ENCODE peak calls at places on chromosomes 5 and 9, in nine cellular contexts. C is GM04504; O is Right ventricle myocardium superior; K is cardiac fibroblast; T is ACHN; W is T-helper 2 cell; M is heart right ventricle; U is stimulated activated naive B cell treated with anti-CD40 and anti-IgM and Interleukin-4, amounts not matched to agents 10 μg/mL and 1 μg/mL and 100 μg/mL, for 72 hours; A is GF-D8. B is an unnamed sample.

GRCh38 chr5:39211773-39212172 is 7.6 kb downstream of the FYB1 start:
- DNase-seq in C (no peak), O (no peak), K (no peak), T (no peak), W (peak; percentile 74), M (no peak), U (no peak), A (peak; percentile 12), B (no peak)

GRCh38 chr5:55096860-55097259 is 5.6 kb upstream of the GZMA start:
- DNase-seq in C (no peak), O (no peak), K (no peak), T (no peak), W (peak; percentile 93), M (no peak), U (no peak), A (no peak), B (no peak)

GRCh38 chr5:78724061-78724460 is 75.5 kb upstream of the LHFPL2 start:
- DNase-seq in C (no peak), O (no peak), K (no peak), T (no peak), W (no peak), M (no peak), U (no peak), A (no peak), B (no peak)

GRCh38 chr5:14720236-14720923 is 55.9 kb downstream of the OTULIN start:
- DNase-seq in C (no peak), O (no peak), K (peak; percentile 58), T (no peak), W (peak; percentile 41), M (no peak), U (no peak), A (peak; percentile 87), B (no peak)

GRCh38 chr9:136179761-136180160 is 25.2 kb downstream of the LHX3 start:
- DNase-seq in C (no peak), O (no peak), K (no peak), T (no peak), W (no peak), M (no peak), U (no peak), A (no peak), B (no peak)

GRCh38 chr9:129478461-129478860 is 142.4 kb downstream of the C9orf50 start:
- DNase-seq in C (no peak), O (no peak), K (no peak), T (no peak), W (no peak), M (no peak), U (no peak), A (no peak), B (no peak)

GRCh38 chr5:171433952-171434676 is 14.7 kb downstream of the FGF18 start:
- DNase-seq in C (no peak), O (peak; percentile 1), K (no peak), T (no peak), W (no peak), M (no peak), U (no peak), A (no peak), B (no peak)

GRCh38 chr5:77631166-77631582 is 7.3 kb downstream of the OTP start:
- DNase-seq in C (no peak), O (no peak), K (no peak), T (no peak), W (no peak), M (no peak), U (no peak), A (no peak), B (no peak)

GRCh38 chr5:120152472-120152871 is 311.6 kb upstream of the PRR16 start:
- DNase-seq in C (peak; percentile 58), O (no peak), K (peak; percentile 97), T (no peak), W (no peak), M (no peak), U (no peak), A (no peak), B (no peak)

GRCh38 chr9:69744688-69745380 is 15.0 kb downstream of the PTAR1 start:
- DNase-seq in C (no peak), O (no peak), K (peak; percentile 47), T (no peak), W (no peak), M (no peak), U (no peak), A (no peak), B (no peak)

GRCh38 chr9:124593080-124594058 is 86.2 kb upstream of the NR5A1 start:
- DNase-seq in C (no peak), O (no peak), K (no peak), T (no peak), W (no peak), M (no peak), U (no peak), A (no peak), B (no peak)

GRCh38 chr5:107218457-107219193 is 452.1 kb downstream of the EFNA5 start:
- DNase-seq in C (peak; percentile 32), O (no peak), K (peak; percentile 75), T (no peak), W (no peak), M (no peak), U (no peak), A (no peak), B (no peak)

GRCh38 chr9:133499892-133500270 is 21.0 kb upstream of the SLC2A6 start:
- DNase-seq in C (no peak), O (peak; percentile 17), K (no peak), T (no peak), W (no peak), M (no peak), U (no peak), A (no peak), B (no peak)